ENCODE peak calls at places on chromosomes 13 and 19, in seven cellular contexts. E, X, T, A, U, L and P are unnamed samples.
A peak's percentile ranks its signal among the peaks of the same experiment; 100 is the strongest.

GRCh38 chr19:33796164-33797100 is at the start of gene KCTD15:
- DNase-seq in L (no peak), T (peak; percentile 83), U (peak; percentile 48), E (no peak), X (peak; percentile 68), A (no peak), P (no peak)

GRCh38 chr19:55489711-55490477 is 1.7 kb downstream of the SSC5D start:
- DNase-seq in A (no peak), T (no peak), X (no peak), U (no peak), L (no peak), E (no peak), P (no peak)

GRCh38 chr19:5436101-5436947 is 18.9 kb upstream of the ZNRF4 start:
- DNase-seq in A (no peak), U (no peak), T (peak; percentile 97), X (no peak), E (no peak), L (no peak), P (no peak)

GRCh38 chr13:29458419-29458818 is 137.1 kb downstream of the SLC7A1 start:
- DNase-seq in X (no peak), A (no peak), U (no peak), L (no peak), T (no peak), E (no peak), P (no peak)

GRCh38 chr19:51887522-51888498 is at the start of gene ZNF577:
- DNase-seq in A (peak; percentile 1), T (peak; percentile 92), L (peak; percentile 53), U (peak; percentile 93), E (peak; percentile 94), X (peak; percentile 93), P (peak; percentile 9)

GRCh38 chr13:93715866-93716265 is 489.3 kb downstream of the GPC6 start:
- DNase-seq in T (no peak), X (no peak), L (no peak), U (no peak), A (no peak), E (no peak), P (no peak)

GRCh38 chr13:27182844-27183497 is 11.4 kb upstream of the USP12 start:
- DNase-seq in L (peak; percentile 46), U (peak; percentile 58), A (no peak), E (peak; percentile 85), X (peak; percentile 81), T (no peak), P (no peak)

GRCh38 chr13:36601186-36601585 is 72.6 kb upstream of the SERTM1 start:
- DNase-seq in L (no peak), E (no peak), A (no peak), T (no peak), X (no peak), U (no peak), P (no peak)

DNA sequence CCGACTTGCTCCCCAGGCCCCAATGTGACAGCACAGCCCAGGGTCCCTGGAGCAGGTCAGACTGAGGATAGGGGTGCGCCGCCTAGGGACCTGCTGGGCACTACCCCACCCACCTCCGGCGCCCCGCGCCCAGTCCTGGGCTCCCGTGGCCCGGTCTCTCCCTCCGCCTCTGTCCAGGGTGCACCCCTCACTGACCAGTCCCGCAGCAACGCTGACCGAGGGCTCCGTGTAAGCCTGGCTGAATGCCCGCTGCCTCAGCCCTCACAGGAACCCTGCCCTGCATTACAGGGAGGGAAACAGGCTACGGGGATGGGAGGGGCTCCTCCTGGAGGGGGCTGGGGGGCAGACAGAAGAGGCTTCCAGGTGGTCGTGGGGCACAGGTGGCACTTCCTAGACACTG is 31.7 kb downstream of the GPX4 start:
- DNase-seq in T (no peak), A (no peak), E (no peak), U (no peak), X (no peak), L (no peak), P (no peak)
- H3K4me1 ChIP-seq in T (no peaks in the 10 kb centered on the region), A (peaks cover 41% of the 10 kb centered on the region), E (peaks cover 28% of the 10 kb centered on the region), U (peaks cover 51% of the 10 kb centered on the region), X (peaks cover 18% of the 10 kb centered on the region), L (peaks cover 24% of the 10 kb centered on the region), P (peaks cover 32% of the 10 kb centered on the region)

GRCh38 chr19:48398329-48399235 is 5.1 kb downstream of the GRIN2D start:
- DNase-seq in U (peak; percentile 80), L (no peak), X (peak; percentile 85), E (peak; percentile 81), A (peak; percentile 70), T (peak; percentile 99), P (peak; percentile 74)
- H3K27me3 ChIP-seq in U (peaks cover 46% of the 10 kb centered on the region), L (peaks cover 35% of the 10 kb centered on the region), X (peaks cover 36% of the 10 kb centered on the region), E (peaks cover 52% of the 10 kb centered on the region), A (peaks cover 5% of the 10 kb centered on the region), T (peaks cover 44% of the 10 kb centered on the region), P (peaks cover 28% of the 10 kb centered on the region)

GRCh38 chr13:114034481-114034891 is 60.6 kb upstream of the C13orf46 start:
- DNase-seq in X (no peak), E (no peak), A (no peak), L (no peak), T (no peak), U (no peak), P (no peak)
- H3K4me1 ChIP-seq in X (peaks cover 43% of the 10 kb centered on the region), E (peaks cover 26% of the 10 kb centered on the region), A (no peaks in the 10 kb centered on the region), L (peaks cover 15% of the 10 kb centered on the region), T (no peaks in the 10 kb centered on the region), U (peaks cover 46% of the 10 kb centered on the region), P (peaks cover 6% of the 10 kb centered on the region)

DNA sequence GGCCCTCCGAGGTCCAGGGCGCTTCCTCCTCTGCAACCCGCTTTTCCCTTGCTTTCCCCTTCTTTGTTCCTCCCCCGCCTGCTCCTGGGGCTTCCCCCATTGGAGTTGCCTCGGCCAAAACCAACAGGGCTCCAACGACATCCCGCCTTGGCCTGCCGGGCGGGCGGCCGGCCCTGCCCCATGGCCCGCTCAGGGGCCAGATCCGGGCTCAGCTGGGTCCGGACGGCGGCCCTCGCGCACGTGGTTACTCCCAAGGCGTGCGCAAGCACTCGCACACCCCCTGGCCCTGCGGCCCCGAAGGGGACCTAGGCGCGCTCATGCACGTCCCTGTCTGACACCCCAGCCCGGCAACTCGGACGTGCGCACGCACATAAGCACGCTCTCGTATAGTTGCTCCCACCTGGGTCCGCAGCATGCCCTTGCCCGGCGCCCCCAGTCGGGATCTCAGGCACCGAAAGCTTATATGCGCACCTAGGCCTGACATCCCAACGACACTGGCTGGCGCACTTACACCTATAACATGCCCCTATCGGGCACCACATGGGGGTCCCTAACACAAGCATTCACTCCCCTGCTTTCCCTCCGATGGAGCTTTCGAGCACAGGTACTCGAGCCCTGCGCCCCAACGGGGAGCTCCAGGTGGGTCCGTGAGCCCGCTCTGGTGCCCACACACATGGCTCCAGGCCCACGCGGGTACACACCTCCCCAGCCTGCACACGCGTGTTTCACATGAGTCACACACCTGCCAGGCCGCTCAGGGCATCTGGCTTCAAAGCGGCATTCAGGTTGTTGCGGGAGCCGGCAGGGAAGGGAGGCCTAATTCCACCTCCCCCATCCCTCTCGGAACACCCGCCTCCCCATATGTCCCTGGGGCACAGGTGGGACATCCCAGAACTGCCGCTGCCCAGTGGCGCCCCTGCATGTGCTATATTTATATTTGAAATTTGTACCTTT is 15.0 kb downstream of the NFIX start:
- DNase-seq in E (peak; percentile 96), X (peak; percentile 80), T (peak; percentile 63), L (no peak), A (no peak), U (peak; percentile 68), P (no peak)
- H3K27me3 ChIP-seq in E (no peaks in the 10 kb centered on the region), X (no peaks in the 10 kb centered on the region), T (peaks cover 100% of the 10 kb centered on the region), L (no peaks in the 10 kb centered on the region), A (peaks cover 3% of the 10 kb centered on the region), U (no peaks in the 10 kb centered on the region), P (peaks cover 49% of the 10 kb centered on the region)

GRCh38 chr19:35157431-35157830 is 2.9 kb downstream of the FXYD5 start:
- DNase-seq in T (no peak), U (no peak), A (no peak), X (no peak), L (no peak), E (no peak), P (no peak)

GRCh38 chr19:35156673-35157014 is 2.1 kb downstream of the FXYD5 start:
- DNase-seq in X (no peak), E (no peak), L (no peak), A (no peak), T (no peak), U (no peak), P (no peak)

GRCh38 chr19:35155441-35155840 is 906 bp downstream of the FXYD5 start:
- DNase-seq in T (no peak), A (peak; percentile 15), X (no peak), U (no peak), L (no peak), E (no peak), P (no peak)

GRCh38 chr19:35154535-35155406 is at the start of gene FXYD5:
- DNase-seq in A (peak; percentile 57), X (peak; percentile 74), L (peak; percentile 48), U (peak; percentile 72), T (peak; percentile 87), E (peak; percentile 81), P (peak; percentile 53)

GRCh38 chr19:35155981-35156672 is 1.6 kb downstream of the FXYD5 start:
- DNase-seq in T (no peak), E (no peak), A (no peak), U (no peak), X (no peak), L (no peak), P (no peak)
- H3K4me1 ChIP-seq in T (no peaks in the 10 kb centered on the region), E (peaks cover 16% of the 10 kb centered on the region), A (peaks cover 45% of the 10 kb centered on the region), U (peaks cover 27% of the 10 kb centered on the region), X (no peaks in the 10 kb centered on the region), L (peaks cover 11% of the 10 kb centered on the region), P (peaks cover 32% of the 10 kb centered on the region)

DNA sequence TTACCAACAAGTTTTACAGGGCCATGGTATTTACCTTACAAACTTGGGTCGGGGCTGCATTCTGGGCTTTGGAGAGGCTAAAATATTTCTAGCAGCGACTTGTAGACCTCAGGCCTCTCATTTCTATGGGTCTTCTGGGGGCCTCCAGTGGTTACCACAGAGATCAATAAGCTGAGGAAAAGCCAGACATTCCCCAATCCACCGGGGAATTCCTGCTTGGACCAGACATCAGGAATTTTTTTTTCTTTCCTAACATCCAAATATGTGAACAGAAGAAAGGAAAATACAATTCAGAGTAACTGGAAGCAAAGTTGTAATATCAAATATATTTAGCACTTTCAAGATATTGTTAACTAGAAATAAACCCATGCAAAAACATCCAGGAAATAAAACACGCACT is 1.5 kb downstream of the DZIP1 start:
- DNase-seq in U (no peak), A (no peak), L (no peak), E (no peak), T (no peak), X (no peak), P (no peak)
- H3K27me3 ChIP-seq in U (peaks cover 55% of the 10 kb centered on the region), A (peaks cover 25% of the 10 kb centered on the region), L (no peaks in the 10 kb centered on the region), E (no peaks in the 10 kb centered on the region), T (no peaks in the 10 kb centered on the region), X (peaks cover 3% of the 10 kb centered on the region), P (peaks cover 19% of the 10 kb centered on the region)

GRCh38 chr13:46598140-46598819 is 45.3 kb downstream of the LRCH1 start:
- DNase-seq in E (no peak), X (no peak), T (no peak), L (no peak), U (no peak), A (no peak), P (no peak)

GRCh38 chr13:46598820-46599180 is 45.8 kb downstream of the LRCH1 start:
- DNase-seq in X (no peak), A (no peak), L (no peak), U (no peak), E (no peak), T (no peak), P (no peak)

GRCh38 chr13:46603165-46603603 is 50.2 kb downstream of the LRCH1 start:
- DNase-seq in E (no peak), L (no peak), A (no peak), X (no peak), U (no peak), T (no peak), P (no peak)

GRCh38 chr13:46602531-46602930 is 49.6 kb downstream of the LRCH1 start:
- DNase-seq in T (no peak), E (no peak), A (no peak), U (no peak), L (no peak), X (no peak), P (no peak)

GRCh38 chr13:46600943-46601311 is 48.0 kb downstream of the LRCH1 start:
- DNase-seq in T (no peak), X (no peak), A (no peak), U (no peak), E (no peak), L (no peak), P (no peak)
- H3K4me1 ChIP-seq in T (peaks cover 8% of the 10 kb centered on the region), X (peaks cover 29% of the 10 kb centered on the region), A (peaks cover 28% of the 10 kb centered on the region), U (peaks cover 96% of the 10 kb centered on the region), E (peaks cover 53% of the 10 kb centered on the region), L (peaks cover 63% of the 10 kb centered on the region), P (peaks cover 15% of the 10 kb centered on the region)